ENCODE peak calls at places on chromosomes 2 and 18, in eight cellular contexts. W is CD8-positive, alpha-beta memory T cell; Z is neural progenitor cell; E is K562; S is adipocyte; I is spleen; K is MM.1S; X is right atrium auricular region. Y is an unnamed sample.

GRCh38 chr2:133377599-133377998 is 190.7 kb downstream of the NCKAP5 start:
- DNase-seq in W (no peak), Z (peak), E (no peak), S (no peak), I (no peak), K (no peak), X (no peak), Y (no peak)

GRCh38 chr2:120445431-120446143 is 99.7 kb downstream of the INHBB start:
- DNase-seq in W (no peak), Z (no peak), E (no peak), S (no peak), I (peak), K (no peak), X (no peak), Y (no peak)

GRCh38 chr2:98730053-98730850 is 680 bp downstream of the MGAT4A start:
- DNase-seq in W (peak), Z (peak), E (no peak), S (peak), I (peak), K (peak), X (peak), Y (no peak)

GRCh38 chr2:234495801-234496441 is 960 bp downstream of the ARL4C start:
- DNase-seq in W (no peak), Z (peak), E (no peak), S (peak), I (peak), K (no peak), X (no peak), Y (peak)

GRCh38 chr2:68345129-68345875 is 19.8 kb upstream of the PLEK start:
- DNase-seq in W (no peak), Z (peak), E (no peak), S (no peak), I (no peak), K (no peak), X (no peak), Y (no peak)

GRCh38 chr2:41741951-41742563 is 305.8 kb upstream of the PKDCC start:
- DNase-seq in W (no peak), Z (no peak), E (no peak), S (no peak), I (no peak), K (no peak), X (no peak), Y (no peak)

GRCh38 chr2:49490710-49491109 is 336.4 kb upstream of the FSHR start:
- DNase-seq in W (no peak), Z (peak), E (peak), S (no peak), I (no peak), K (peak), X (no peak), Y (no peak)

GRCh38 chr2:119111115-119111975 is 47.2 kb downstream of the C1QL2 start:
- DNase-seq in W (no peak), Z (no peak), E (no peak), S (no peak), I (no peak), K (no peak), X (peak), Y (no peak)

GRCh38 chr2:145095641-145096435 is 575.9 kb upstream of the ZEB2 start:
- DNase-seq in W (no peak), Z (no peak), E (no peak), S (no peak), I (no peak), K (no peak), X (no peak), Y (peak)

GRCh38 chr2:240098349-240098748 is 37.8 kb downstream of the COPS9 start:
- DNase-seq in W (no peak), Z (no peak), E (no peak), S (no peak), I (no peak), K (no peak), X (no peak), Y (no peak)

GRCh38 chr2:99602475-99602874 is 112.7 kb upstream of the REV1 start:
- DNase-seq in W (no peak), Z (no peak), E (no peak), S (peak), I (no peak), K (no peak), X (no peak), Y (peak)

GRCh38 chr2:68971591-68972231 is 2.7 kb upstream of the GKN1 start:
- DNase-seq in W (no peak), Z (no peak), E (no peak), S (peak), I (no peak), K (no peak), X (no peak), Y (peak)

GRCh38 chr2:20963867-20964266 is 80.0 kb downstream of the APOB start:
- DNase-seq in W (no peak), Z (no peak), E (no peak), S (no peak), I (no peak), K (no peak), X (no peak), Y (no peak)

GRCh38 chr2:29014331-29014730 is 33.2 kb downstream of the TOGARAM2 start:
- DNase-seq in W (no peak), Z (no peak), E (no peak), S (no peak), I (peak), K (no peak), X (no peak), Y (no peak)
- H3K4me3 ChIP-seq in W (peak), Z (no peak), E (no peak), S (no peak), I (peak), K (no peak), X (peak), Y (no peak)

GRCh38 chr2:109230980-109231420 is 102.0 kb downstream of the SH3RF3 start:
- DNase-seq in W (no peak), Z (no peak), E (no peak), S (no peak), I (no peak), K (no peak), X (peak), Y (peak)
- H3K4me3 ChIP-seq in W (no peak), Z (no peak), E (no peak), S (peak), I (no peak), K (no peak), X (no peak), Y (no peak)

DNA sequence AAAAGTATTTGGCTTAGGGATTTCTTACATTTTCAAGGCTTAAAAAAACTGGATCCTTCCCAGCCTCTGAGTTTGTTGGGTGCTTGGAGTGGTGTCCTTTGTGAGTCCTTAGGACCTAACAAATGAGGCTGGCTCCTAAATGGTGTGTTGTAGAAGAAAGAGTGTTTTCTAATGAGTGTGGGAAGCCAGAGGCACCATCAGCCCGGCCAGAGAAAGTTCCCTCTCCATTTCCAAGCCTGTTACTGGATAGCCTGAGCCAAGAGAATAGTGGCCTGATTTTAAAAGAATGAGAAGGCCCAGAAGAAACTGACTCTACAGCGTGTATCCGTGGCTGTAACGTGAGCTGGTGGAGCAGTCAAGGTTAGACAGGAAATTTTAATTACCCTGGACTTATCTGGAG is 4.4 kb downstream of the EFHD1 start:
- DNase-seq in W (no peak), Z (no peak), E (no peak), S (no peak), I (no peak), K (no peak), X (no peak), Y (no peak)
- H3K4me3 ChIP-seq in W (no peak), Z (no peak), E (no peak), S (no peak), I (no peak), K (no peak), X (no peak), Y (no peak)

DNA sequence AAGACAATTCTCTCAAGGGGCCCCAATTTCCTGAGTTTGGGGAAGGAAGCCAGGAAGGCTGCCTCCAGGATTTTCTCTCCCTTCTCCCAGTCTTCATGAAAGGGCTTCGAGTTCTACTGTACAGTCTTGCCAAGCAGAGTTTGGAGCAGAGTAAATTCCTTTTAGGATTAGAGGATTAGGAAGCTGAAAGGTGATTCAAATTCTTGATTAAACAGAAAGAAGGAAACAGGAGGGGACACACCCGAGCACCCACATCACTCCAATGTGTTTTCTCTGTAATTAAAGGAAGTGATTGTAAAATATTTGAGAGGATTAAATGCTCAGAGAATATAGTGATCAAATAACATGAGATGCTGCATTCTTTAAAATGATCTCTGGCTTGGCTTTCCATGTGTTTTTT is 217.8 kb downstream of the SETBP1 start:
- DNase-seq in W (no peak), Z (peak), E (no peak), S (no peak), I (no peak), K (no peak), X (no peak), Y (no peak)
- H3K4me3 ChIP-seq in W (no peak), Z (no peak), E (no peak), S (no peak), I (no peak), K (no peak), X (no peak), Y (no peak)

GRCh38 chr2:73290049-73290839 is 3.1 kb downstream of the EGR4 start:
- DNase-seq in W (peak), Z (peak), E (no peak), S (peak), I (no peak), K (peak), X (no peak), Y (no peak)

GRCh38 chr2:73291093-73291460 is 2.3 kb downstream of the EGR4 start:
- DNase-seq in W (peak), Z (peak), E (peak), S (peak), I (peak), K (peak), X (no peak), Y (peak)

GRCh38 chr2:73292316-73292905 is 937 bp downstream of the EGR4 start:
- DNase-seq in W (no peak), Z (no peak), E (no peak), S (no peak), I (no peak), K (no peak), X (no peak), Y (no peak)

GRCh38 chr2:73292906-73293533 is 328 bp downstream of the EGR4 start:
- DNase-seq in W (no peak), Z (peak), E (no peak), S (peak), I (peak), K (no peak), X (no peak), Y (no peak)

GRCh38 chr2:73291461-73292315 is 1.7 kb downstream of the EGR4 start:
- DNase-seq in W (no peak), Z (peak), E (no peak), S (peak), I (peak), K (no peak), X (no peak), Y (no peak)
- H3K4me3 ChIP-seq in W (peak), Z (peak), E (no peak), S (peak), I (peak), K (no peak), X (no peak), Y (no peak)

DNA sequence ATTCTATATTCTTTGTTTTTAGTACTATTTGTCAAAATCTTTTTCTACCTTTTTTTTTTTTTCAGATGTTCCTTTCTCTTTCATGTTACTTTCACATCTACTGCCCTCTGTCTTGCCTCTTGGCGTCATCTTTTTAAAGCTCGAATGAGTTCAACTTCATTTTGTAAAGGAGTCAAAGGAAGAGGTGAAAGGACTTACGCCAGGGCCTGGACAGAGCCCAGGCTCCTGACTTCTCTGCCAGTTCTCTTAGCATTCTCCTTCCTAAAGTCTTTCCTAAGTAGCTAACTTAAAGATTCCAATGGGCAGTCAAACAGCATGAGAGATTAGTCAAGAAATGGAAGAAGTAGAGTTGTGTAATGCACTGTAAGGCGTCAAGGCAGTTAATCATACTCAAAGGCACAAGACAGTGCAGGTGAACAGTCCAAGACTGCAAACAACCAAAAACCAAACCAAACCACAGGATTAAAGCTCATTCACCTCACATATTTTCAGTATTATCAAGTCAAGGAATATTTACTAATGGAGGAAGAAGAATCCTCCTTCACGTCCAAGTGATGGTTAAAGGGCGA is 301.7 kb downstream of the TCF4 start:
- DNase-seq in W (no peak), Z (no peak), E (no peak), S (no peak), I (no peak), K (no peak), X (no peak), Y (no peak)
- H3K4me3 ChIP-seq in W (no peak), Z (no peak), E (no peak), S (no peak), I (no peak), K (no peak), X (no peak), Y (no peak)

GRCh38 chr2:29013046-29013780 is 32.1 kb downstream of the TOGARAM2 start:
- DNase-seq in W (no peak), Z (no peak), E (no peak), S (no peak), I (peak), K (no peak), X (no peak), Y (no peak)

GRCh38 chr2:29014811-29015414 is 33.8 kb downstream of the TOGARAM2 start:
- DNase-seq in W (peak), Z (no peak), E (no peak), S (peak), I (peak), K (no peak), X (peak), Y (no peak)

GRCh38 chr2:29017716-29018275 is 36.7 kb downstream of the TOGARAM2 start:
- DNase-seq in W (no peak), Z (no peak), E (no peak), S (no peak), I (peak), K (no peak), X (no peak), Y (no peak)

GRCh38 chr2:29016500-29016899 is 35.4 kb downstream of the TOGARAM2 start:
- DNase-seq in W (no peak), Z (no peak), E (no peak), S (no peak), I (peak), K (no peak), X (peak), Y (no peak)

GRCh38 chr2:29015701-29016470 is 34.8 kb downstream of the TOGARAM2 start:
- DNase-seq in W (no peak), Z (no peak), E (no peak), S (no peak), I (peak), K (no peak), X (no peak), Y (no peak)
- H3K4me3 ChIP-seq in W (peak), Z (no peak), E (no peak), S (no peak), I (peak), K (no peak), X (peak), Y (no peak)

Y was measured in AG10803.